ENCODE peak calls at places on chromosomes 7 and 10, in six cellular contexts. C is HuH-7; N is naive thymus-derived CD8-positive, alpha-beta T cell; Y is T-helper 9 cell; S is midbrain; B is EH. K is an unnamed sample.

GRCh38 chr7:137454169-137455166 is 110.9 kb upstream of the PTN start:
- DNase-seq in C (peak; percentile 19), N (no peak), Y (no peak), S (peak; percentile 74), B (peak; percentile 61), K (no peak)

GRCh38 chr10:93445978-93446720 is 36.0 kb downstream of the MYOF start:
- DNase-seq in C (no peak), N (no peak), Y (no peak), S (no peak), B (peak; percentile 24), K (no peak)

GRCh38 chr7:101436226-101436745 is 73.6 kb downstream of the COL26A1 start:
- DNase-seq in C (no peak), N (no peak), Y (no peak), S (no peak), B (no peak), K (no peak)

GRCh38 chr7:22123139-22123538 is 177.4 kb upstream of the CDCA7L start:
- DNase-seq in C (no peak), N (no peak), Y (no peak), S (no peak), B (no peak), K (no peak)

GRCh38 chr10:62843591-62843990 is 27.4 kb upstream of the EGR2 start:
- DNase-seq in C (no peak), N (no peak), Y (no peak), S (no peak), B (no peak), K (no peak)

GRCh38 chr10:78316451-78316931 is 282.8 kb downstream of the RPS24 start:
- DNase-seq in C (no peak), N (no peak), Y (no peak), S (no peak), B (peak; percentile 95), K (no peak)

GRCh38 chr10:49656845-49657493 is 22.5 kb upstream of the C10orf53 start:
- DNase-seq in C (no peak), N (no peak), Y (no peak), S (no peak), B (no peak), K (no peak)

GRCh38 chr10:44581996-44582395 is 197.1 kb upstream of the CXCL12 start:
- DNase-seq in C (no peak), N (no peak), Y (no peak), S (no peak), B (peak; percentile 92), K (no peak)

GRCh38 chr10:112332022-112332421 is 41.9 kb upstream of the ACSL5 start:
- DNase-seq in C (no peak), N (no peak), Y (no peak), S (no peak), B (no peak), K (no peak)

GRCh38 chr7:5396542-5396941 is 27.1 kb downstream of the TNRC18 start:
- DNase-seq in C (peak; percentile 91), N (peak; percentile 55), Y (peak; percentile 43), S (no peak), B (peak; percentile 26), K (peak; percentile 67)

GRCh38 chr10:74852406-74852805 is 26.0 kb downstream of the KAT6B start:
- DNase-seq in C (no peak), N (no peak), Y (no peak), S (no peak), B (no peak), K (no peak)

K was measured in stimulated activated naive CD8-positive, alpha-beta T cell treated with anti-CD3 and anti-CD28 coated beads, Interleukin-15, Interleukin-2, amounts not matched to agents 100 U/mL and 50 U/mL, for 24 hours.